ENCODE peak calls at places on chromosome 7, in six cellular contexts. One of them, this sample, is unnamed.

GRCh38 chr7:140289804-140290203 is 108.5 kb downstream of the SLC37A3 start:
- DNase-seq in activated CD8-positive, alpha-beta memory T cell treated with anti-CD3 and anti-CD28 coated beads, Interleukin-2, amount 50 U/mL, for 48 hours: no peak
- DNase-seq in sigmoid colon: no peak
- DNase-seq in KBM-7: no peak
- DNase-seq in head of caudate nucleus: no peak
- DNase-seq in fibroblast of mammary gland: no peak
- DNase-seq in this sample: no peak

GRCh38 chr7:92837214-92837749 is 909 bp upstream of the CDK6 start:
- DNase-seq in activated CD8-positive, alpha-beta memory T cell treated with anti-CD3 and anti-CD28 coated beads, Interleukin-2, amount 50 U/mL, for 48 hours: no peak
- DNase-seq in sigmoid colon: no peak
- DNase-seq in KBM-7: peak
- DNase-seq in head of caudate nucleus: no peak
- DNase-seq in fibroblast of mammary gland: no peak
- DNase-seq in this sample: no peak

GRCh38 chr7:93364806-93365205 is 132.6 kb downstream of the VPS50 start:
- DNase-seq in activated CD8-positive, alpha-beta memory T cell treated with anti-CD3 and anti-CD28 coated beads, Interleukin-2, amount 50 U/mL, for 48 hours: no peak
- DNase-seq in sigmoid colon: no peak
- DNase-seq in KBM-7: no peak
- DNase-seq in head of caudate nucleus: no peak
- DNase-seq in fibroblast of mammary gland: no peak
- DNase-seq in this sample: no peak

GRCh38 chr7:149570784-149571183 is 73.2 kb upstream of the ZNF746 start:
- DNase-seq in activated CD8-positive, alpha-beta memory T cell treated with anti-CD3 and anti-CD28 coated beads, Interleukin-2, amount 50 U/mL, for 48 hours: no peak
- DNase-seq in sigmoid colon: no peak
- DNase-seq in KBM-7: no peak
- DNase-seq in head of caudate nucleus: no peak
- DNase-seq in fibroblast of mammary gland: no peak
- DNase-seq in this sample: no peak

GRCh38 chr7:155477469-155477868 is 19.5 kb downstream of the EN2 start:
- DNase-seq in activated CD8-positive, alpha-beta memory T cell treated with anti-CD3 and anti-CD28 coated beads, Interleukin-2, amount 50 U/mL, for 48 hours: no peak
- DNase-seq in sigmoid colon: no peak
- DNase-seq in KBM-7: no peak
- DNase-seq in head of caudate nucleus: no peak
- DNase-seq in fibroblast of mammary gland: no peak
- DNase-seq in this sample: no peak

GRCh38 chr7:10908600-10908999 is 65.1 kb upstream of the PHF14 start:
- DNase-seq in activated CD8-positive, alpha-beta memory T cell treated with anti-CD3 and anti-CD28 coated beads, Interleukin-2, amount 50 U/mL, for 48 hours: no peak
- DNase-seq in sigmoid colon: no peak
- DNase-seq in KBM-7: no peak
- DNase-seq in head of caudate nucleus: no peak
- DNase-seq in fibroblast of mammary gland: no peak
- DNase-seq in this sample: no peak

GRCh38 chr7:91892821-91893340 is 12.4 kb upstream of the MTERF1 start:
- DNase-seq in activated CD8-positive, alpha-beta memory T cell treated with anti-CD3 and anti-CD28 coated beads, Interleukin-2, amount 50 U/mL, for 48 hours: no peak
- DNase-seq in sigmoid colon: no peak
- DNase-seq in KBM-7: no peak
- DNase-seq in head of caudate nucleus: no peak
- DNase-seq in fibroblast of mammary gland: peak
- DNase-seq in this sample: no peak

GRCh38 chr7:55255501-55256445 is 109.4 kb upstream of the LANCL2 start:
- DNase-seq in activated CD8-positive, alpha-beta memory T cell treated with anti-CD3 and anti-CD28 coated beads, Interleukin-2, amount 50 U/mL, for 48 hours: peak
- DNase-seq in sigmoid colon: peak
- DNase-seq in KBM-7: peak
- DNase-seq in head of caudate nucleus: peak
- DNase-seq in fibroblast of mammary gland: peak
- DNase-seq in this sample: no peak

GRCh38 chr7:54798569-54798968 is 39.6 kb upstream of the SEC61G start:
- DNase-seq in activated CD8-positive, alpha-beta memory T cell treated with anti-CD3 and anti-CD28 coated beads, Interleukin-2, amount 50 U/mL, for 48 hours: no peak
- DNase-seq in sigmoid colon: no peak
- DNase-seq in KBM-7: no peak
- DNase-seq in head of caudate nucleus: no peak
- DNase-seq in fibroblast of mammary gland: no peak
- DNase-seq in this sample: no peak

GRCh38 chr7:923108-924041 is 31.1 kb downstream of the ADAP1 start:
- DNase-seq in activated CD8-positive, alpha-beta memory T cell treated with anti-CD3 and anti-CD28 coated beads, Interleukin-2, amount 50 U/mL, for 48 hours: peak
- DNase-seq in sigmoid colon: peak
- DNase-seq in KBM-7: peak
- DNase-seq in head of caudate nucleus: peak
- DNase-seq in fibroblast of mammary gland: no peak
- DNase-seq in this sample: peak

GRCh38 chr7:136857573-136857972 is 10.9 kb upstream of the CHRM2 start:
- DNase-seq in activated CD8-positive, alpha-beta memory T cell treated with anti-CD3 and anti-CD28 coated beads, Interleukin-2, amount 50 U/mL, for 48 hours: no peak
- DNase-seq in sigmoid colon: no peak
- DNase-seq in KBM-7: peak
- DNase-seq in head of caudate nucleus: no peak
- DNase-seq in fibroblast of mammary gland: peak
- DNase-seq in this sample: no peak

GRCh38 chr7:18978108-18978495 is 139.3 kb downstream of the TWIST1 start:
- DNase-seq in activated CD8-positive, alpha-beta memory T cell treated with anti-CD3 and anti-CD28 coated beads, Interleukin-2, amount 50 U/mL, for 48 hours: no peak
- DNase-seq in sigmoid colon: no peak
- DNase-seq in KBM-7: no peak
- DNase-seq in head of caudate nucleus: no peak
- DNase-seq in fibroblast of mammary gland: peak
- DNase-seq in this sample: no peak

GRCh38 chr7:19621740-19622139 is 87.1 kb downstream of the POLR1F start:
- DNase-seq in activated CD8-positive, alpha-beta memory T cell treated with anti-CD3 and anti-CD28 coated beads, Interleukin-2, amount 50 U/mL, for 48 hours: no peak
- DNase-seq in sigmoid colon: no peak
- DNase-seq in KBM-7: no peak
- DNase-seq in head of caudate nucleus: no peak
- DNase-seq in fibroblast of mammary gland: peak
- DNase-seq in this sample: no peak

GRCh38 chr7:121126801-121127534 is 138.5 kb downstream of the CPED1 start:
- DNase-seq in activated CD8-positive, alpha-beta memory T cell treated with anti-CD3 and anti-CD28 coated beads, Interleukin-2, amount 50 U/mL, for 48 hours: no peak
- DNase-seq in sigmoid colon: no peak
- DNase-seq in KBM-7: no peak
- DNase-seq in head of caudate nucleus: no peak
- DNase-seq in fibroblast of mammary gland: peak
- DNase-seq in this sample: no peak

GRCh38 chr7:151404216-151405011 is 5.4 kb downstream of the WDR86 start:
- DNase-seq in activated CD8-positive, alpha-beta memory T cell treated with anti-CD3 and anti-CD28 coated beads, Interleukin-2, amount 50 U/mL, for 48 hours: no peak
- DNase-seq in sigmoid colon: peak
- DNase-seq in KBM-7: no peak
- DNase-seq in head of caudate nucleus: no peak
- DNase-seq in fibroblast of mammary gland: peak
- DNase-seq in this sample: no peak

GRCh38 chr7:67045496-67045995 is 48.9 kb downstream of the TYW1 start:
- DNase-seq in activated CD8-positive, alpha-beta memory T cell treated with anti-CD3 and anti-CD28 coated beads, Interleukin-2, amount 50 U/mL, for 48 hours: no peak
- DNase-seq in sigmoid colon: no peak
- DNase-seq in KBM-7: no peak
- DNase-seq in head of caudate nucleus: no peak
- DNase-seq in fibroblast of mammary gland: no peak
- DNase-seq in this sample: no peak

GRCh38 chr7:30074422-30075030 is 46.3 kb downstream of the PLEKHA8 start:
- DNase-seq in activated CD8-positive, alpha-beta memory T cell treated with anti-CD3 and anti-CD28 coated beads, Interleukin-2, amount 50 U/mL, for 48 hours: no peak
- DNase-seq in sigmoid colon: no peak
- DNase-seq in KBM-7: peak
- DNase-seq in head of caudate nucleus: no peak
- DNase-seq in fibroblast of mammary gland: peak
- DNase-seq in this sample: no peak

GRCh38 chr7:41855798-41856197 is 152.9 kb upstream of the INHBA start:
- DNase-seq in activated CD8-positive, alpha-beta memory T cell treated with anti-CD3 and anti-CD28 coated beads, Interleukin-2, amount 50 U/mL, for 48 hours: no peak
- DNase-seq in sigmoid colon: no peak
- DNase-seq in KBM-7: no peak
- DNase-seq in head of caudate nucleus: no peak
- DNase-seq in fibroblast of mammary gland: peak
- DNase-seq in this sample: no peak

GRCh38 chr7:82740246-82740848 is 296.8 kb upstream of the CACNA2D1 start:
- DNase-seq in activated CD8-positive, alpha-beta memory T cell treated with anti-CD3 and anti-CD28 coated beads, Interleukin-2, amount 50 U/mL, for 48 hours: no peak
- DNase-seq in sigmoid colon: no peak
- DNase-seq in KBM-7: peak
- DNase-seq in head of caudate nucleus: peak
- DNase-seq in fibroblast of mammary gland: peak
- DNase-seq in this sample: no peak

GRCh38 chr7:105839271-105839670 is 37.1 kb downstream of the ATXN7L1 start:
- DNase-seq in activated CD8-positive, alpha-beta memory T cell treated with anti-CD3 and anti-CD28 coated beads, Interleukin-2, amount 50 U/mL, for 48 hours: no peak
- DNase-seq in sigmoid colon: no peak
- DNase-seq in KBM-7: no peak
- DNase-seq in head of caudate nucleus: no peak
- DNase-seq in fibroblast of mammary gland: no peak
- DNase-seq in this sample: no peak

GRCh38 chr7:22066484-22066883 is 120.8 kb upstream of the CDCA7L start:
- DNase-seq in activated CD8-positive, alpha-beta memory T cell treated with anti-CD3 and anti-CD28 coated beads, Interleukin-2, amount 50 U/mL, for 48 hours: no peak
- DNase-seq in sigmoid colon: no peak
- DNase-seq in KBM-7: no peak
- DNase-seq in head of caudate nucleus: no peak
- DNase-seq in fibroblast of mammary gland: no peak
- DNase-seq in this sample: no peak

GRCh38 chr7:40311307-40311706 is 176.5 kb downstream of the SUGCT start:
- DNase-seq in activated CD8-positive, alpha-beta memory T cell treated with anti-CD3 and anti-CD28 coated beads, Interleukin-2, amount 50 U/mL, for 48 hours: no peak
- DNase-seq in sigmoid colon: no peak
- DNase-seq in KBM-7: no peak
- DNase-seq in head of caudate nucleus: no peak
- DNase-seq in fibroblast of mammary gland: no peak
- DNase-seq in this sample: no peak

GRCh38 chr7:140646931-140647647 is 6.5 kb upstream of the DENND2A start:
- DNase-seq in activated CD8-positive, alpha-beta memory T cell treated with anti-CD3 and anti-CD28 coated beads, Interleukin-2, amount 50 U/mL, for 48 hours: no peak
- DNase-seq in sigmoid colon: peak
- DNase-seq in KBM-7: peak
- DNase-seq in head of caudate nucleus: peak
- DNase-seq in fibroblast of mammary gland: no peak
- DNase-seq in this sample: no peak

GRCh38 chr7:107236857-107237256 is 68.1 kb downstream of the HBP1 start:
- DNase-seq in activated CD8-positive, alpha-beta memory T cell treated with anti-CD3 and anti-CD28 coated beads, Interleukin-2, amount 50 U/mL, for 48 hours: no peak
- DNase-seq in sigmoid colon: no peak
- DNase-seq in KBM-7: no peak
- DNase-seq in head of caudate nucleus: no peak
- DNase-seq in fibroblast of mammary gland: peak
- DNase-seq in this sample: no peak

GRCh38 chr7:155458317-155459132 is 596 bp downstream of the EN2 start:
- DNase-seq in activated CD8-positive, alpha-beta memory T cell treated with anti-CD3 and anti-CD28 coated beads, Interleukin-2, amount 50 U/mL, for 48 hours: no peak
- DNase-seq in sigmoid colon: no peak
- DNase-seq in KBM-7: no peak
- DNase-seq in head of caudate nucleus: no peak
- DNase-seq in fibroblast of mammary gland: no peak
- DNase-seq in this sample: no peak

GRCh38 chr7:117132385-117133120 is 179.3 kb downstream of the ST7 start:
- DNase-seq in activated CD8-positive, alpha-beta memory T cell treated with anti-CD3 and anti-CD28 coated beads, Interleukin-2, amount 50 U/mL, for 48 hours: no peak
- DNase-seq in sigmoid colon: no peak
- DNase-seq in KBM-7: no peak
- DNase-seq in head of caudate nucleus: no peak
- DNase-seq in fibroblast of mammary gland: peak
- DNase-seq in this sample: no peak

GRCh38 chr7:44609829-44610228 is 3.4 kb downstream of the OGDH start:
- DNase-seq in activated CD8-positive, alpha-beta memory T cell treated with anti-CD3 and anti-CD28 coated beads, Interleukin-2, amount 50 U/mL, for 48 hours: no peak
- DNase-seq in sigmoid colon: no peak
- DNase-seq in KBM-7: no peak
- DNase-seq in head of caudate nucleus: no peak
- DNase-seq in fibroblast of mammary gland: no peak
- DNase-seq in this sample: no peak

GRCh38 chr7:25557930-25558329 is 329.6 kb upstream of the NPVF start:
- DNase-seq in activated CD8-positive, alpha-beta memory T cell treated with anti-CD3 and anti-CD28 coated beads, Interleukin-2, amount 50 U/mL, for 48 hours: no peak
- DNase-seq in sigmoid colon: no peak
- DNase-seq in KBM-7: no peak
- DNase-seq in head of caudate nucleus: no peak
- DNase-seq in fibroblast of mammary gland: no peak
- DNase-seq in this sample: no peak

GRCh38 chr7:1187127-1187526 is 27.1 kb upstream of the ZFAND2A start:
- DNase-seq in activated CD8-positive, alpha-beta memory T cell treated with anti-CD3 and anti-CD28 coated beads, Interleukin-2, amount 50 U/mL, for 48 hours: no peak
- DNase-seq in sigmoid colon: no peak
- DNase-seq in KBM-7: peak
- DNase-seq in head of caudate nucleus: no peak
- DNase-seq in fibroblast of mammary gland: no peak
- DNase-seq in this sample: no peak

GRCh38 chr7:895451-896052 is 19.2 kb downstream of the GET4 start:
- DNase-seq in activated CD8-positive, alpha-beta memory T cell treated with anti-CD3 and anti-CD28 coated beads, Interleukin-2, amount 50 U/mL, for 48 hours: no peak
- DNase-seq in sigmoid colon: no peak
- DNase-seq in KBM-7: no peak
- DNase-seq in head of caudate nucleus: no peak
- DNase-seq in fibroblast of mammary gland: no peak
- DNase-seq in this sample: no peak

GRCh38 chr7:152501506-152501905 is 65.7 kb upstream of the KMT2C start:
- DNase-seq in activated CD8-positive, alpha-beta memory T cell treated with anti-CD3 and anti-CD28 coated beads, Interleukin-2, amount 50 U/mL, for 48 hours: no peak
- DNase-seq in sigmoid colon: no peak
- DNase-seq in KBM-7: no peak
- DNase-seq in head of caudate nucleus: no peak
- DNase-seq in fibroblast of mammary gland: no peak
- DNase-seq in this sample: no peak

GRCh38 chr7:99490878-99491277 is 9.2 kb downstream of the ZNF394 start:
- DNase-seq in activated CD8-positive, alpha-beta memory T cell treated with anti-CD3 and anti-CD28 coated beads, Interleukin-2, amount 50 U/mL, for 48 hours: no peak
- DNase-seq in sigmoid colon: no peak
- DNase-seq in KBM-7: no peak
- DNase-seq in head of caudate nucleus: no peak
- DNase-seq in fibroblast of mammary gland: no peak
- DNase-seq in this sample: no peak

GRCh38 chr7:12524794-12525386 is 45.6 kb upstream of the SCIN start:
- DNase-seq in activated CD8-positive, alpha-beta memory T cell treated with anti-CD3 and anti-CD28 coated beads, Interleukin-2, amount 50 U/mL, for 48 hours: no peak
- DNase-seq in sigmoid colon: no peak
- DNase-seq in KBM-7: peak
- DNase-seq in head of caudate nucleus: no peak
- DNase-seq in fibroblast of mammary gland: peak
- DNase-seq in this sample: peak

GRCh38 chr7:47758546-47758945 is 176.6 kb upstream of the TNS3 start:
- DNase-seq in activated CD8-positive, alpha-beta memory T cell treated with anti-CD3 and anti-CD28 coated beads, Interleukin-2, amount 50 U/mL, for 48 hours: no peak
- DNase-seq in sigmoid colon: no peak
- DNase-seq in KBM-7: no peak
- DNase-seq in head of caudate nucleus: no peak
- DNase-seq in fibroblast of mammary gland: peak
- DNase-seq in this sample: no peak

GRCh38 chr7:729154-730000 is 2.3 kb upstream of the PRKAR1B start:
- DNase-seq in activated CD8-positive, alpha-beta memory T cell treated with anti-CD3 and anti-CD28 coated beads, Interleukin-2, amount 50 U/mL, for 48 hours: no peak
- DNase-seq in sigmoid colon: peak
- DNase-seq in KBM-7: no peak
- DNase-seq in head of caudate nucleus: peak
- DNase-seq in fibroblast of mammary gland: no peak
- DNase-seq in this sample: no peak

GRCh38 chr7:20785211-20786048 is 1.3 kb downstream of the SP8 start:
- DNase-seq in activated CD8-positive, alpha-beta memory T cell treated with anti-CD3 and anti-CD28 coated beads, Interleukin-2, amount 50 U/mL, for 48 hours: peak
- DNase-seq in sigmoid colon: no peak
- DNase-seq in KBM-7: no peak
- DNase-seq in head of caudate nucleus: no peak
- DNase-seq in fibroblast of mammary gland: no peak
- DNase-seq in this sample: no peak

GRCh38 chr7:137992738-137993394 is 9.0 kb downstream of the CREB3L2 start:
- DNase-seq in activated CD8-positive, alpha-beta memory T cell treated with anti-CD3 and anti-CD28 coated beads, Interleukin-2, amount 50 U/mL, for 48 hours: no peak
- DNase-seq in sigmoid colon: peak
- DNase-seq in KBM-7: peak
- DNase-seq in head of caudate nucleus: no peak
- DNase-seq in fibroblast of mammary gland: peak
- DNase-seq in this sample: peak

This sample was measured in GF-D8.